ENCODE peak calls at places on chromosomes 16 and 17, in five cellular contexts. E is adrenal gland, N is H1, A is body of pancreas, S is A549. U is an unnamed sample.

GRCh38 chr17:50909765-50910661 is 43.9 kb upstream of the TOB1 start:
- DNase-seq in S (no peak), E (no peak), N (no peak), A (no peak), U (no peak)

GRCh38 chr16:56227936-56228335 is 36.6 kb downstream of the GNAO1 start:
- DNase-seq in E (no peak), S (no peak), A (no peak), N (no peak), U (no peak)

GRCh38 chr17:16465861-16466338 is 26.1 kb downstream of the LRRC75A start:
- DNase-seq in S (no peak), N (no peak), E (no peak), A (peak; percentile 68), U (no peak)

GRCh38 chr16:11024333-11025053 is 80.1 kb downstream of the CLEC16A start:
- DNase-seq in N (no peak), E (no peak), S (peak; percentile 15), A (no peak), U (no peak)

GRCh38 chr16:11256657-11257130 is 690 bp upstream of the SOCS1 start:
- DNase-seq in E (no peak), S (peak; percentile 38), A (peak; percentile 58), N (no peak), U (peak; percentile 82)

GRCh38 chr17:36505171-36505570 is 18.7 kb downstream of the ZNHIT3 start:
- DNase-seq in E (no peak), A (no peak), S (no peak), N (no peak), U (no peak)

GRCh38 chr16:17564856-17565255 is 94.1 kb upstream of the XYLT1 start:
- DNase-seq in S (no peak), A (no peak), E (no peak), N (no peak), U (no peak)

GRCh38 chr17:39652635-39653315 is 12.4 kb upstream of the TCAP start:
- DNase-seq in A (no peak), S (no peak), E (no peak), N (no peak), U (no peak)

GRCh38 chr16:48384305-48384981 is 770 bp downstream of the SIAH1 start:
- DNase-seq in S (peak; percentile 71), A (peak; percentile 59), E (peak; percentile 76), N (peak; percentile 67), U (peak; percentile 81)

GRCh38 chr17:78127888-78128615 is 503 bp downstream of the TMC6 start:
- DNase-seq in S (peak; percentile 45), E (no peak), A (peak; percentile 53), N (no peak), U (peak; percentile 65)

GRCh38 chr17:65328567-65328966 is 191.4 kb downstream of the RGS9 start:
- DNase-seq in N (no peak), S (no peak), E (no peak), A (no peak), U (no peak)

GRCh38 chr16:79037429-79038373 is 562.8 kb downstream of the MAF start:
- DNase-seq in A (peak; percentile 16), S (no peak), E (no peak), N (no peak), U (peak; percentile 64)

GRCh38 chr16:81291117-81291516 is 23.6 kb upstream of the GAN start:
- DNase-seq in S (no peak), E (no peak), N (no peak), A (no peak), U (no peak)

GRCh38 chr16:66751135-66751991 is at the start of gene DYNC1LI2:
- DNase-seq in E (peak; percentile 78), A (peak; percentile 80), N (peak; percentile 92), S (peak; percentile 80), U (peak; percentile 88)

GRCh38 chr17:2002767-2003329 is 22.3 kb downstream of the RTN4RL1 start:
- DNase-seq in E (no peak), N (no peak), S (no peak), A (peak; percentile 53), U (no peak)

GRCh38 chr17:15649861-15650391 is 30.4 kb upstream of the FBXW10B start:
- DNase-seq in A (peak; percentile 40), S (peak; percentile 52), N (no peak), E (peak; percentile 66), U (peak; percentile 80)

GRCh38 chr17:81960130-81960958 is 643 bp downstream of the NOTUM start:
- DNase-seq in S (no peak), A (no peak), E (no peak), N (peak; percentile 68), U (peak; percentile 51)

GRCh38 chr16:14225457-14225856 is 154.3 kb downstream of the MRTFB start:
- DNase-seq in N (no peak), A (no peak), S (no peak), E (no peak), U (no peak)

GRCh38 chr17:83190601-83191387 is 111.4 kb downstream of the METRNL start:
- DNase-seq in E (peak; percentile 13), N (no peak), S (no peak), A (no peak), U (peak; percentile 58)

GRCh38 chr17:60832206-60832605 is 154.6 kb downstream of the BCAS3 start:
- DNase-seq in S (no peak), A (no peak), N (no peak), E (no peak), U (no peak)

GRCh38 chr17:55577011-55577586 is 65.8 kb upstream of the SMIM36 start:
- DNase-seq in E (no peak), S (no peak), N (no peak), A (no peak), U (peak; percentile 77)

GRCh38 chr17:28948342-28948741 is 3.0 kb downstream of the PHF12 start:
- DNase-seq in N (no peak), A (no peak), S (no peak), E (no peak), U (no peak)

GRCh38 chr16:49369638-49370219 is 3.9 kb upstream of the C16orf78 start:
- DNase-seq in S (no peak), A (no peak), E (no peak), N (no peak), U (no peak)

GRCh38 chr17:81337449-81337848 is 42.3 kb upstream of the SLC38A10 start:
- DNase-seq in N (peak; percentile 55), A (peak; percentile 84), E (peak; percentile 49), S (peak; percentile 76), U (peak; percentile 64)

GRCh38 chr16:54286330-54287017 is at the start of gene IRX3:
- DNase-seq in A (peak; percentile 61), E (peak; percentile 56), N (peak; percentile 84), S (peak; percentile 88), U (no peak)

GRCh38 chr17:35793257-35793656 is 2.2 kb downstream of the MMP28 start:
- DNase-seq in E (no peak), S (no peak), A (no peak), N (no peak), U (peak; percentile 63)

DNA sequence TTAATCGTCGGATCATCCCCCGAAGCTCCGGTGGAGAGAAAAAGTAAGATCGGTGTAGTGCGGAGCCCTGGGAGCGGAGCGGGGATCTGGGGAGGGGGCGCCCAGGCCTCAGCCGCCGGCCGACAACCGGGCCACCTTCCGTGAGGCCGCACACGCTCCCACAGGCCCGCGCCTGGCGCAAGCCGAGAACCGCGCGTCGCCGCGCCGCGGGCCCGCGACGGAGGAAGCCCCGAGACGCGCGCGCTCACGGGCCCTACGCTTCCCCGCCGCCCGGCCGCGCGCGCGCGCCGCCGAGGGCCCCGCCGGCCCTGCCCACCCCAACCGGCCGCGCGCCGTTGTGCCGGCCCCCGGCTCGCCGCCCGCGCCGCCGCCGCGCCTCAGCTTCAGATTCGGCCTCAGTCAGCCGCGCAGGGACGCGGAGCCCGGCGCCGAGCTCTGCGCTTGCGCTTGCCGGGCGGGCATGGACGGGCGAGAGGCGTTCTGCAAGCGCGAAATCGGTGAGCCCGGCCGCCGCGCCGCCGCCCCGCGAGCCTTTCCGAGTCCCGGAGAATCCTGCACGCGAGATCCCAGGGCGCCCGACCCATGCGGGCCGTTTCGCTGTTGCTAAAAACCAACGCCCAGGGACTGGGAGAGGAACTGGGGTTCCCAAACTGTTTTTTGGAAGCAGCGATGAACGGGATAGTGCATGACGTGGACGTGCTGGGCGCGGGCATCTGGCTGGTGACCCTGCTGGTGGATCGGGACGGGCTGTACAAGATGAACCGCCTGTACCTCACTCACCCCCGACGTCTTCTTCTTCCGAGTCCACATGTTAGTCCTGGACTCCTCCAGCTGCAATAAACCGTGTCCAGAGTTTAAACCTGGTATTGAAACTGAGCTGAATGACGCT is 28.0 kb upstream of the LRRC37A start:
- DNase-seq in N (peak; percentile 93), A (peak; percentile 86), E (peak; percentile 91), S (peak; percentile 98), U (peak; percentile 91)
- TF ChIP-seq POLR2A in N (peak; percentile 78), A (peak; percentile 86), E (peak; percentile 83), S (peak; percentile 80), U (peak; percentile 23)

GRCh38 chr17:31488264-31488981 is 96.9 kb downstream of the RAB11FIP4 start:
- DNase-seq in E (no peak), N (no peak), A (peak; percentile 65), S (no peak), U (no peak)

GRCh38 chr17:31488982-31489294 is 97.5 kb downstream of the RAB11FIP4 start:
- DNase-seq in E (no peak), N (no peak), S (no peak), A (peak; percentile 52), U (no peak)

GRCh38 chr17:31489295-31490018 is 98.0 kb downstream of the RAB11FIP4 start:
- DNase-seq in N (peak; percentile 82), A (peak; percentile 95), E (no peak), S (no peak), U (no peak)

GRCh38 chr17:31490991-31491793 is 99.7 kb downstream of the RAB11FIP4 start:
- DNase-seq in E (no peak), S (no peak), N (no peak), A (no peak), U (no peak)

DNA sequence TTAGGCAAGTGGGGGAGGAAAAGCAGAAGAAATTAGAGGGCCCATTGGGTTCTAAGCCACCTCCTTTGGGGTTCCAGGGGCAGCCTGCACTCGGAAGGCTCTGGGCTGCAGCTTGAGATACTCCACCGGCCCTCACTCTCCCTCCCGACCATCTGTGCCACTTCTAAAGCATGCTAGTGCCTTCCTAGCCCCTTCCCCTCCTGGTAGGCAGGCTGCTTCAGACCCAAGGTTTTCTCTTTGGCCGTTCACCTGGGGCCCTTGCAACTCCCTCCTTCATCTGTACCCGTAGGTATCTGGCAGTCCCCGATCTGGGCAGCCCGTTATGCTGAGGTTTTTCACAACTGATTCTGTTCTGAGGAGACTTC is 98.5 kb downstream of the RAB11FIP4 start:
- DNase-seq in E (no peak), N (no peak), S (no peak), A (no peak), U (no peak)
- H3K4me3 ChIP-seq in E (no peak overlapping the region), N (no peak overlapping the region), S (no peak overlapping the region), A (no peak overlapping the region), U (no peak overlapping the region)

DNA sequence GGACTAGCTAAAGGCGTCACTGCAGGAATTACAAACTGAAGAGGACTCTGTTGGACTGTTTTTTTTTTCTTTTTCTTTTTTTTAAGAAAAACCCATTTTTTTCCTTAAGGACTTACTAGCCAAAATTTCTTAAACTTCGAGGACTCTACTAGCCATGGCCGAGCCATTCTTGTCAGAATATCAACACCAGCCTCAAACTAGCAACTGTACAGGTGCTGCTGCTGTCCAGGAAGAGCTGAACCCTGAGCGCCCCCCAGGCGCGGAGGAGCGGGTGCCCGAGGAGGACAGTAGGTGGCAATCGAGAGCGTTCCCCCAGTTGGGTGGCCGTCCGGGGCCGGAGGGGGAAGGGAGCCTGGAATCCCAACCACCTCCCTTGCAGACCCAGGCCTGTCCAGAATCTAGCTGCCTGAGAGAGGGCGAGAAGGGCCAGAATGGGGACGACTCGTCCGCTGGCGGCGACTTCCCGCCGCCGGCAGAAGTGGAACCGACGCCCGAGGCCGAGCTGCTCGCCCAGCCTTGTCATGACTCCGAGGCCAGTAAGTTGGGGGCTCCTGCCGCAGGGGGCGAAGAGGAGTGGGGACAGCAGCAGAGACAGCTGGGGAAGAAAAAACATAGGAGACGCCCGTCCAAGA is 878 bp downstream of the HEXIM1 start:
- DNase-seq in S (peak; percentile 93), E (peak; percentile 91), N (peak; percentile 88), A (peak; percentile 85), U (peak; percentile 95)
- TF ChIP-seq POLR2A in S (peak; percentile 53), E (peak; percentile 71), N (no peak), A (peak; percentile 67), U (peak; percentile 57)

GRCh38 chr17:68134046-68134637 is 98.6 kb downstream of the KPNA2 start:
- DNase-seq in E (peak; percentile 26), A (no peak), N (no peak), S (no peak), U (no peak)
- H3K4me3 ChIP-seq in E (no peak overlapping the region), A (no peak overlapping the region), N (no peak overlapping the region), S (no peak overlapping the region), U (no peak overlapping the region)